ENCODE peak calls at places on chromosomes 1 and 21, in nine cellular contexts. T is heart left ventricle, L is NCI-H748 treated with DMSO at 0.1 percent for 48 hours, N is foreskin keratinocyte, O is astrocyte of the cerebellum, H is amniotic epithelial cell, M is psoas muscle, J is MV-4-11, V is astrocyte of the spinal cord. D is an unnamed sample.

GRCh38 chr1:207424570-207425131 is 29.5 kb upstream of the CR2 start:
- DNase-seq in T (no peak), L (no peak), N (no peak), O (no peak), H (no peak), M (no peak), J (no peak), V (no peak), D (no peak)

GRCh38 chr1:2459757-2460156 is 16.3 kb upstream of the PLCH2 start:
- DNase-seq in T (peak; percentile 53), L (no peak), N (no peak), O (peak; percentile 9), H (peak; percentile 18), M (peak; percentile 45), J (no peak), V (peak; percentile 30), D (peak; percentile 35)

GRCh38 chr1:207034998-207035397 is 2.4 kb upstream of the C1orf116 start:
- DNase-seq in T (no peak), L (no peak), N (peak; percentile 92), O (no peak), H (peak; percentile 94), M (no peak), J (no peak), V (peak; percentile 60), D (no peak)

GRCh38 chr1:155698382-155699038 is 9.6 kb downstream of the DAP3 start:
- DNase-seq in T (no peak), L (no peak), N (no peak), O (peak; percentile 28), H (peak; percentile 39), M (no peak), J (no peak), V (peak; percentile 45), D (no peak)

GRCh38 chr1:45722809-45723208 is 27.6 kb downstream of the IPP start:
- DNase-seq in T (no peak), L (no peak), N (no peak), O (no peak), H (peak; percentile 68), M (no peak), J (peak; percentile 87), V (no peak), D (no peak)

GRCh38 chr1:33575324-33575879 is 103.0 kb downstream of the ZSCAN20 start:
- DNase-seq in T (peak; percentile 75), L (no peak), N (no peak), O (no peak), H (no peak), M (no peak), J (no peak), V (no peak), D (peak; percentile 9)

GRCh38 chr21:15422761-15423160 is 307.0 kb upstream of the USP25 start:
- DNase-seq in T (no peak), L (no peak), N (peak; percentile 96), O (peak; percentile 92), H (peak; percentile 97), M (no peak), J (no peak), V (peak; percentile 92), D (no peak)

GRCh38 chr1:189775343-189775742 is 702.3 kb downstream of the BRINP3 start:
- DNase-seq in T (no peak), L (no peak), N (peak; percentile 15), O (peak; percentile 76), H (peak; percentile 96), M (no peak), J (no peak), V (peak; percentile 86), D (no peak)

GRCh38 chr1:234398849-234399381 is 25.7 kb downstream of the COA6 start:
- DNase-seq in T (no peak), L (no peak), N (no peak), O (no peak), H (peak; percentile 21), M (no peak), J (peak; percentile 82), V (peak; percentile 32), D (no peak)

GRCh38 chr1:151371340-151371739 is 1.2 kb downstream of the SELENBP1 start:
- DNase-seq in T (peak; percentile 37), L (no peak), N (no peak), O (no peak), H (peak; percentile 67), M (peak; percentile 66), J (peak; percentile 57), V (no peak), D (peak; percentile 84)

GRCh38 chr1:32367912-32368635 is 5.7 kb downstream of the TSSK3 start:
- DNase-seq in T (no peak), L (no peak), N (no peak), O (no peak), H (no peak), M (no peak), J (no peak), V (no peak), D (no peak)

GRCh38 chr1:109908857-109909256 is 1.8 kb upstream of the CSF1 start:
- DNase-seq in T (no peak), L (no peak), N (no peak), O (no peak), H (no peak), M (no peak), J (no peak), V (no peak), D (no peak)

GRCh38 chr1:84143796-84144565 is at the start of gene PRKACB:
- DNase-seq in T (no peak), L (no peak), N (peak; percentile 15), O (no peak), H (peak; percentile 45), M (no peak), J (peak; percentile 83), V (peak; percentile 56), D (no peak)

GRCh38 chr21:15059397-15059796 is 5.4 kb downstream of the NRIP1 start:
- DNase-seq in T (no peak), L (no peak), N (no peak), O (no peak), H (no peak), M (no peak), J (no peak), V (no peak), D (no peak)

GRCh38 chr1:221741364-221741970 is 422 bp downstream of the DUSP10 start:
- DNase-seq in T (peak; percentile 25), L (no peak), N (no peak), O (no peak), H (no peak), M (peak; percentile 26), J (peak; percentile 49), V (no peak), D (peak; percentile 27)

GRCh38 chr1:233828480-233828879 is 76.0 kb upstream of the SLC35F3 start:
- DNase-seq in T (no peak), L (no peak), N (no peak), O (no peak), H (no peak), M (no peak), J (no peak), V (no peak), D (no peak)

GRCh38 chr1:27550510-27551169 is 53.3 kb downstream of the AHDC1 start:
- DNase-seq in T (no peak), L (no peak), N (no peak), O (no peak), H (no peak), M (no peak), J (no peak), V (no peak), D (no peak)

GRCh38 chr1:26696645-26697440 is 1.0 kb downstream of the ARID1A start:
- DNase-seq in T (peak; percentile 40), L (no peak), N (no peak), O (no peak), H (no peak), M (peak; percentile 43), J (no peak), V (no peak), D (peak; percentile 31)

GRCh38 chr1:153119491-153119971 is 6.2 kb upstream of the SPRR2F start:
- DNase-seq in T (no peak), L (no peak), N (no peak), O (no peak), H (peak; percentile 85), M (no peak), J (no peak), V (no peak), D (no peak)

D was measured in MG63.